ENCODE peak calls at places on chromosomes 6 and 20, in seven cellular contexts. One of them, this sample, is unnamed.

GRCh38 chr6:650098-650497 is 6.8 kb downstream of the HUS1B start:
- DNase-seq in GM12878: no peak
- DNase-seq in GM12891: no peak
- DNase-seq in H1: no peak
- DNase-seq in HepG2: no peak
- DNase-seq in K562: no peak
- DNase-seq in SK-N-SH: no peak
- DNase-seq in this sample: no peak

GRCh38 chr6:151805286-151805840 is 2.1 kb upstream of the ESR1 start:
- DNase-seq in GM12878: no peak
- DNase-seq in HepG2: no peak
- DNase-seq in SK-N-SH: peak
- DNase-seq in H1: no peak
- DNase-seq in K562: no peak
- DNase-seq in GM12891: no peak
- DNase-seq in this sample: no peak

GRCh38 chr20:23879328-23879798 is at the start of gene CST5:
- DNase-seq in SK-N-SH: no peak
- DNase-seq in H1: no peak
- DNase-seq in K562: no peak
- DNase-seq in HepG2: no peak
- DNase-seq in GM12878: no peak
- DNase-seq in GM12891: no peak
- DNase-seq in this sample: no peak

GRCh38 chr20:8315639-8316573 is 183.8 kb downstream of the PLCB1 start:
- DNase-seq in GM12878: no peak
- DNase-seq in GM12891: no peak
- DNase-seq in SK-N-SH: no peak
- DNase-seq in H1: no peak
- DNase-seq in HepG2: peak
- DNase-seq in K562: no peak
- DNase-seq in this sample: no peak

GRCh38 chr6:31898200-31899011 is 908 bp upstream of the EHMT2 start:
- DNase-seq in HepG2: peak
- DNase-seq in SK-N-SH: peak
- DNase-seq in GM12891: no peak
- DNase-seq in K562: no peak
- DNase-seq in H1: no peak
- DNase-seq in GM12878: no peak
- DNase-seq in this sample: no peak

GRCh38 chr6:56144538-56145324 is 102.6 kb downstream of the COL21A1 start:
- DNase-seq in H1: no peak
- DNase-seq in HepG2: no peak
- DNase-seq in K562: no peak
- DNase-seq in SK-N-SH: no peak
- DNase-seq in GM12878: no peak
- DNase-seq in GM12891: no peak
- DNase-seq in this sample: no peak

GRCh38 chr6:84469144-84469543 is 241.7 kb upstream of the CEP162 start:
- DNase-seq in SK-N-SH: no peak
- DNase-seq in HepG2: no peak
- DNase-seq in K562: no peak
- DNase-seq in H1: no peak
- DNase-seq in GM12878: no peak
- DNase-seq in GM12891: no peak
- DNase-seq in this sample: no peak

GRCh38 chr6:43943781-43944250 is 173.8 kb downstream of the VEGFA start:
- DNase-seq in HepG2: no peak
- DNase-seq in SK-N-SH: no peak
- DNase-seq in GM12878: no peak
- DNase-seq in K562: no peak
- DNase-seq in H1: no peak
- DNase-seq in GM12891: no peak
- DNase-seq in this sample: no peak

GRCh38 chr6:30841644-30842504 is 42.4 kb upstream of the DDR1 start:
- DNase-seq in H1: no peak
- DNase-seq in HepG2: no peak
- DNase-seq in K562: no peak
- DNase-seq in GM12891: no peak
- DNase-seq in GM12878: no peak
- DNase-seq in SK-N-SH: no peak
- DNase-seq in this sample: no peak

GRCh38 chr20:63633732-63634131 is 6.8 kb upstream of the GMEB2 start:
- DNase-seq in SK-N-SH: no peak
- DNase-seq in GM12878: no peak
- DNase-seq in K562: no peak
- DNase-seq in HepG2: no peak
- DNase-seq in GM12891: no peak
- DNase-seq in H1: no peak
- DNase-seq in this sample: no peak

GRCh38 chr6:93968126-93968525 is 548.8 kb upstream of the EPHA7 start:
- DNase-seq in HepG2: no peak
- DNase-seq in H1: no peak
- DNase-seq in K562: no peak
- DNase-seq in GM12878: no peak
- DNase-seq in SK-N-SH: no peak
- DNase-seq in GM12891: no peak
- DNase-seq in this sample: no peak

GRCh38 chr6:45310118-45310788 is 17.9 kb upstream of the RUNX2 start:
- DNase-seq in GM12891: no peak
- DNase-seq in H1: no peak
- DNase-seq in SK-N-SH: no peak
- DNase-seq in K562: no peak
- DNase-seq in HepG2: no peak
- DNase-seq in GM12878: no peak
- DNase-seq in this sample: no peak

GRCh38 chr20:13648291-13648690 is 9.6 kb upstream of the TASP1 start:
- DNase-seq in GM12891: no peak
- DNase-seq in H1: no peak
- DNase-seq in GM12878: no peak
- DNase-seq in K562: no peak
- DNase-seq in SK-N-SH: no peak
- DNase-seq in HepG2: no peak
- DNase-seq in this sample: no peak

GRCh38 chr6:163356324-163356723 is 58.2 kb upstream of the QKI start:
- DNase-seq in GM12878: no peak
- DNase-seq in K562: peak
- DNase-seq in H1: no peak
- DNase-seq in GM12891: no peak
- DNase-seq in HepG2: no peak
- DNase-seq in SK-N-SH: peak
- DNase-seq in this sample: no peak

GRCh38 chr6:157668034-157668401 is 155.0 kb upstream of the SNX9 start:
- DNase-seq in SK-N-SH: no peak
- DNase-seq in GM12878: no peak
- DNase-seq in GM12891: no peak
- DNase-seq in K562: no peak
- DNase-seq in HepG2: no peak
- DNase-seq in H1: no peak
- DNase-seq in this sample: no peak

GRCh38 chr6:142429195-142429594 is 127.4 kb downstream of the ADGRG6 start:
- DNase-seq in GM12878: no peak
- DNase-seq in GM12891: no peak
- DNase-seq in H1: no peak
- DNase-seq in SK-N-SH: no peak
- DNase-seq in K562: no peak
- DNase-seq in HepG2: no peak
- DNase-seq in this sample: no peak

GRCh38 chr6:104640761-104641160 is 219.0 kb downstream of the HACE1 start:
- DNase-seq in HepG2: no peak
- DNase-seq in K562: no peak
- DNase-seq in H1: no peak
- DNase-seq in GM12878: no peak
- DNase-seq in GM12891: no peak
- DNase-seq in SK-N-SH: no peak
- DNase-seq in this sample: no peak

GRCh38 chr6:64330694-64331309 is 695.2 kb downstream of the PHF3 start:
- DNase-seq in GM12878: peak
- DNase-seq in H1: peak
- DNase-seq in K562: no peak
- DNase-seq in GM12891: no peak
- DNase-seq in HepG2: peak
- DNase-seq in SK-N-SH: no peak
- DNase-seq in this sample: no peak

GRCh38 chr20:50151034-50151743 is 2.3 kb downstream of the PEDS1 start:
- DNase-seq in GM12878: no peak
- DNase-seq in K562: no peak
- DNase-seq in HepG2: no peak
- DNase-seq in H1: no peak
- DNase-seq in GM12891: no peak
- DNase-seq in SK-N-SH: no peak
- DNase-seq in this sample: no peak

GRCh38 chr6:140636698-140637402 is 1262.4 kb upstream of the CITED2 start:
- DNase-seq in K562: no peak
- DNase-seq in SK-N-SH: no peak
- DNase-seq in GM12878: peak
- DNase-seq in H1: peak
- DNase-seq in HepG2: no peak
- DNase-seq in GM12891: no peak
- DNase-seq in this sample: no peak

GRCh38 chr20:58361549-58361948 is 27.5 kb upstream of the VAPB start:
- DNase-seq in GM12878: no peak
- DNase-seq in SK-N-SH: no peak
- DNase-seq in GM12891: no peak
- DNase-seq in K562: no peak
- DNase-seq in HepG2: no peak
- DNase-seq in H1: no peak
- DNase-seq in this sample: no peak

GRCh38 chr20:57218489-57218888 is 48.0 kb downstream of the BMP7 start:
- DNase-seq in GM12891: no peak
- DNase-seq in SK-N-SH: no peak
- DNase-seq in H1: no peak
- DNase-seq in HepG2: no peak
- DNase-seq in GM12878: no peak
- DNase-seq in K562: no peak
- DNase-seq in this sample: no peak

GRCh38 chr20:57221916-57222630 is 44.4 kb downstream of the BMP7 start:
- DNase-seq in GM12878: no peak
- DNase-seq in H1: no peak
- DNase-seq in SK-N-SH: peak
- DNase-seq in K562: no peak
- DNase-seq in HepG2: no peak
- DNase-seq in GM12891: no peak
- DNase-seq in this sample: no peak

GRCh38 chr20:57219071-57219677 is 47.3 kb downstream of the BMP7 start:
- DNase-seq in K562: no peak
- DNase-seq in SK-N-SH: no peak
- DNase-seq in GM12878: no peak
- DNase-seq in H1: no peak
- DNase-seq in GM12891: no peak
- DNase-seq in HepG2: no peak
- DNase-seq in this sample: no peak

GRCh38 chr20:57222631-57222950 is 43.9 kb downstream of the BMP7 start:
- DNase-seq in GM12878: no peak
- DNase-seq in SK-N-SH: no peak
- DNase-seq in H1: no peak
- DNase-seq in K562: no peak
- DNase-seq in GM12891: no peak
- DNase-seq in HepG2: no peak
- DNase-seq in this sample: no peak

GRCh38 chr20:57220187-57221165 is 46.0 kb downstream of the BMP7 start:
- DNase-seq in K562: no peak
- DNase-seq in HepG2: no peak
- DNase-seq in H1: no peak
- DNase-seq in SK-N-SH: peak
- DNase-seq in GM12891: no peak
- DNase-seq in GM12878: no peak
- DNase-seq in this sample: no peak
- TF ChIP-seq TAF1 in K562: no peak
- TF ChIP-seq TAF1 in HepG2: no peak
- TF ChIP-seq TAF1 in H1: no peak
- TF ChIP-seq TAF1 in SK-N-SH: no peak
- TF ChIP-seq TAF1 in GM12891: no peak
- TF ChIP-seq TAF1 in GM12878: no peak
- TF ChIP-seq TAF1 in this sample: no peak

DNA sequence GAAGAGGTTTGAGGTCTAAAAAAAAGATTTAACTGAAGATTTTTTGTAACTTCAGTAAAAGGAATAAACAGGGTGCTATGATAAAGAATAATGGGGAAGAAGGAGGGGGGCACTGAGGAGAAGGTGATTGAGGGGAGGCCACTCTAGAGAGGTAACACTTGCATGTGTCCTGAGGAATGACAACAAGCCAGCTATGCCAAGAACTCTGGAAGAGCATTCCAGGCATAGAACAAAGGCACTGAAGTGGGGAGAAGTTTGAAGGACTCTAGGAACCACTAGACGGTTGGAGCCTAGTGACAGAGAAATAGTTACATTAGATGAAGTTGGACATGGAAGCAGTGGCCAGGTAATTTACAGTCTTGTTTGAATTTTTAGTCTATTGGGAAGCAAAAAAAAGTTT is 10.8 kb upstream of the SF3B5 start:
- DNase-seq in GM12891: no peak
- DNase-seq in HepG2: no peak
- DNase-seq in GM12878: no peak
- DNase-seq in H1: no peak
- DNase-seq in SK-N-SH: no peak
- DNase-seq in K562: no peak
- DNase-seq in this sample: no peak
- TF ChIP-seq POLR2AphosphoS5 in GM12891: no peak
- TF ChIP-seq POLR2AphosphoS5 in HepG2: no peak
- TF ChIP-seq POLR2AphosphoS5 in GM12878: no peak
- TF ChIP-seq POLR2AphosphoS5 in H1: no peak
- TF ChIP-seq POLR2AphosphoS5 in SK-N-SH: no peak
- TF ChIP-seq POLR2AphosphoS5 in K562: no peak
- TF ChIP-seq POLR2AphosphoS5 in this sample: no peak

DNA sequence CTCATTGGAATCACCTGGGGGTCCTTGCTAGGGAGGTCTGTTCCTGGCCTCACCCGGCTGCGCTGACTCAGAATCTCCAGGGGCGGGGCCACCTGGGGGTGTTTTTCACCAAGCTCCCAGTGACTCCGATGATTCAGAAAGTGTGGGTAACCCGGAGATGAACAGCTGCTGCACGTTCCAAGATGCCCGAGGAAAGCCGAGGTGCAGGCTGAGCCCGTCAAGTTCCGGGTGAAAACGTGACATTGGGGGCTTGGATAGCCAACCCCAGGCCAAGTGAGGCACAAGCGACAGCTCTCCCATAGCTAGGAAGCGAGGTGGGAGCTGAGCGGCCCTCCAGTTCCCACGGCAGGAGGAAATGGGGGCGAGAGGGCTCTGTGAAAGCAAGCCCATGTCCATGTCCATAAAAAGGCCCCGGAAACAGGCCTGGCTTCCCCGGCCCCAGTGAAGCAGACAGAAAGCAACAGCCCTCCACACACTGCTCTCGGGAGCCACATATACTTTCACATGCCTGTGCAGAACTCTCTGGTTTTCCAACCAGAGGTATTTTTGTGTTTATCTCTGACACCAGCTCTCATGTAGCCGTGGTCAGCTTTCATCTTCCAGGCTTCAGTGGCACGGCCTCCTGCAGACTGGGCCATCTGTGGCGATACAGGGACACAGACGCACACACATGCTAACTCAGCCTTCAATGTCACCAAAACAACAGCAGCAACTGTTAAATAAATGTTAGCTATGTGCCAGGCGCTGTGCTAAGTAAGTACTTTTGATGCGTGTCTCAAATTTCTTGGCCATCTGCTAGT is 90.6 kb upstream of the CCDC28A start:
- DNase-seq in GM12878: no peak
- DNase-seq in HepG2: no peak
- DNase-seq in H1: no peak
- DNase-seq in K562: peak
- DNase-seq in GM12891: no peak
- DNase-seq in SK-N-SH: no peak
- DNase-seq in this sample: no peak
- TF ChIP-seq TAF1 in GM12878: no peak
- TF ChIP-seq TAF1 in HepG2: no peak
- TF ChIP-seq TAF1 in H1: no peak
- TF ChIP-seq TAF1 in K562: no peak
- TF ChIP-seq TAF1 in GM12891: no peak
- TF ChIP-seq TAF1 in SK-N-SH: no peak
- TF ChIP-seq TAF1 in this sample: no peak

GRCh38 chr6:33730611-33731010 is 16.1 kb downstream of the IP6K3 start:
- DNase-seq in HepG2: no peak
- DNase-seq in GM12891: no peak
- DNase-seq in H1: no peak
- DNase-seq in GM12878: no peak
- DNase-seq in K562: no peak
- DNase-seq in SK-N-SH: no peak
- DNase-seq in this sample: no peak
- TF ChIP-seq POLR2AphosphoS5 in HepG2: no peak
- TF ChIP-seq POLR2AphosphoS5 in GM12891: no peak
- TF ChIP-seq POLR2AphosphoS5 in H1: no peak
- TF ChIP-seq POLR2AphosphoS5 in GM12878: no peak
- TF ChIP-seq POLR2AphosphoS5 in K562: no peak
- TF ChIP-seq POLR2AphosphoS5 in SK-N-SH: no peak
- TF ChIP-seq POLR2AphosphoS5 in this sample: no peak

This sample was measured in GM12892.